ENCODE peak calls at places on chromosome 7, in nine cellular contexts. One of them, this sample, is unnamed. For H3K36me3, the result is how much of the 10 kb centered on the place peaks cover.

GRCh38 chr7:134943785-134944400 is 42.4 kb upstream of the AGBL3 start:
- DNase-seq in BJ: no peak
- DNase-seq in sigmoid colon: no peak
- DNase-seq in endodermal cell: no peak
- DNase-seq in lung: no peak
- DNase-seq in transverse colon: no peak
- DNase-seq in pancreas: no peak
- DNase-seq in hepatocyte: peak
- DNase-seq in heart left ventricle: no peak
- DNase-seq in this sample: no peak

GRCh38 chr7:129501760-129502707 is at the start of gene SMKR1:
- DNase-seq in BJ: no peak
- DNase-seq in sigmoid colon: peak
- DNase-seq in endodermal cell: peak
- DNase-seq in lung: peak
- DNase-seq in transverse colon: peak
- DNase-seq in pancreas: peak
- DNase-seq in hepatocyte: peak
- DNase-seq in heart left ventricle: peak
- DNase-seq in this sample: peak

GRCh38 chr7:43078794-43079193 is 33.7 kb upstream of the HECW1 start:
- DNase-seq in BJ: no peak
- DNase-seq in sigmoid colon: no peak
- DNase-seq in endodermal cell: peak
- DNase-seq in lung: no peak
- DNase-seq in transverse colon: no peak
- DNase-seq in pancreas: no peak
- DNase-seq in hepatocyte: no peak
- DNase-seq in heart left ventricle: no peak
- DNase-seq in this sample: no peak

GRCh38 chr7:84042110-84042539 is 152.5 kb downstream of the SEMA3A start:
- DNase-seq in BJ: peak
- DNase-seq in sigmoid colon: no peak
- DNase-seq in endodermal cell: no peak
- DNase-seq in lung: no peak
- DNase-seq in transverse colon: no peak
- DNase-seq in pancreas: no peak
- DNase-seq in hepatocyte: no peak
- DNase-seq in heart left ventricle: no peak
- DNase-seq in this sample: no peak

GRCh38 chr7:147245274-147245673 is 1128.7 kb downstream of the CNTNAP2 start:
- DNase-seq in BJ: no peak
- DNase-seq in sigmoid colon: no peak
- DNase-seq in endodermal cell: peak
- DNase-seq in lung: peak
- DNase-seq in transverse colon: peak
- DNase-seq in pancreas: peak
- DNase-seq in hepatocyte: peak
- DNase-seq in heart left ventricle: no peak
- DNase-seq in this sample: no peak

GRCh38 chr7:148153611-148154010 is 437.0 kb upstream of the C7orf33 start:
- DNase-seq in BJ: no peak
- DNase-seq in sigmoid colon: no peak
- DNase-seq in endodermal cell: no peak
- DNase-seq in lung: peak
- DNase-seq in transverse colon: peak
- DNase-seq in pancreas: peak
- DNase-seq in hepatocyte: no peak
- DNase-seq in heart left ventricle: peak
- DNase-seq in this sample: no peak

GRCh38 chr7:99562832-99563231 is 4.4 kb downstream of the ZNF655 start:
- DNase-seq in BJ: peak
- DNase-seq in sigmoid colon: no peak
- DNase-seq in endodermal cell: peak
- DNase-seq in lung: peak
- DNase-seq in transverse colon: peak
- DNase-seq in pancreas: no peak
- DNase-seq in hepatocyte: peak
- DNase-seq in heart left ventricle: no peak
- DNase-seq in this sample: no peak

GRCh38 chr7:16203065-16203464 is 218.3 kb downstream of the CRPPA start:
- DNase-seq in BJ: no peak
- DNase-seq in sigmoid colon: no peak
- DNase-seq in endodermal cell: no peak
- DNase-seq in lung: no peak
- DNase-seq in transverse colon: peak
- DNase-seq in pancreas: no peak
- DNase-seq in hepatocyte: no peak
- DNase-seq in heart left ventricle: no peak
- DNase-seq in this sample: no peak

GRCh38 chr7:155248366-155248756 is 49.3 kb upstream of the INSIG1 start:
- DNase-seq in BJ: no peak
- DNase-seq in sigmoid colon: no peak
- DNase-seq in endodermal cell: no peak
- DNase-seq in lung: no peak
- DNase-seq in transverse colon: no peak
- DNase-seq in pancreas: no peak
- DNase-seq in hepatocyte: no peak
- DNase-seq in heart left ventricle: no peak
- DNase-seq in this sample: no peak

GRCh38 chr7:85685901-85686300 is 499.0 kb upstream of the SEMA3D start:
- DNase-seq in BJ: no peak
- DNase-seq in sigmoid colon: no peak
- DNase-seq in endodermal cell: peak
- DNase-seq in lung: no peak
- DNase-seq in transverse colon: no peak
- DNase-seq in pancreas: no peak
- DNase-seq in hepatocyte: no peak
- DNase-seq in heart left ventricle: no peak
- DNase-seq in this sample: no peak

GRCh38 chr7:113159746-113160339 is 41.5 kb upstream of the SMIM30 start:
- DNase-seq in BJ: no peak
- DNase-seq in sigmoid colon: no peak
- DNase-seq in endodermal cell: peak
- DNase-seq in lung: no peak
- DNase-seq in transverse colon: no peak
- DNase-seq in pancreas: no peak
- DNase-seq in hepatocyte: peak
- DNase-seq in heart left ventricle: no peak
- DNase-seq in this sample: no peak

GRCh38 chr7:106064836-106065559 is 47.1 kb downstream of the SYPL1 start:
- DNase-seq in BJ: peak
- DNase-seq in sigmoid colon: peak
- DNase-seq in endodermal cell: peak
- DNase-seq in lung: peak
- DNase-seq in transverse colon: peak
- DNase-seq in pancreas: peak
- DNase-seq in hepatocyte: peak
- DNase-seq in heart left ventricle: peak
- DNase-seq in this sample: no peak

GRCh38 chr7:75869776-75870379 is 9.0 kb upstream of the RHBDD2 start:
- DNase-seq in BJ: no peak
- DNase-seq in sigmoid colon: no peak
- DNase-seq in endodermal cell: no peak
- DNase-seq in lung: no peak
- DNase-seq in transverse colon: no peak
- DNase-seq in pancreas: no peak
- DNase-seq in hepatocyte: no peak
- DNase-seq in heart left ventricle: no peak
- DNase-seq in this sample: no peak

GRCh38 chr7:44891372-44891771 is 6.0 kb upstream of the PURB start:
- DNase-seq in BJ: no peak
- DNase-seq in sigmoid colon: no peak
- DNase-seq in endodermal cell: no peak
- DNase-seq in lung: no peak
- DNase-seq in transverse colon: no peak
- DNase-seq in pancreas: no peak
- DNase-seq in hepatocyte: no peak
- DNase-seq in heart left ventricle: no peak
- DNase-seq in this sample: no peak

GRCh38 chr7:143374556-143374955 is 6.6 kb upstream of the ZYX start:
- DNase-seq in BJ: no peak
- DNase-seq in sigmoid colon: no peak
- DNase-seq in endodermal cell: peak
- DNase-seq in lung: no peak
- DNase-seq in transverse colon: no peak
- DNase-seq in pancreas: no peak
- DNase-seq in hepatocyte: no peak
- DNase-seq in heart left ventricle: no peak
- DNase-seq in this sample: no peak

GRCh38 chr7:90592036-90592435 is 4.1 kb upstream of the CDK14 start:
- DNase-seq in BJ: no peak
- DNase-seq in sigmoid colon: no peak
- DNase-seq in endodermal cell: no peak
- DNase-seq in lung: no peak
- DNase-seq in transverse colon: no peak
- DNase-seq in pancreas: no peak
- DNase-seq in hepatocyte: no peak
- DNase-seq in heart left ventricle: no peak
- DNase-seq in this sample: no peak
- H3K4me3 ChIP-seq in BJ: no peak
- H3K4me3 ChIP-seq in sigmoid colon: no peak
- H3K4me3 ChIP-seq in endodermal cell: no peak
- H3K4me3 ChIP-seq in lung: no peak
- H3K4me3 ChIP-seq in transverse colon: no peak
- H3K4me3 ChIP-seq in pancreas: no peak
- H3K4me3 ChIP-seq in hepatocyte: no peak
- H3K4me3 ChIP-seq in heart left ventricle: no peak
- H3K4me3 ChIP-seq in this sample: no peak

GRCh38 chr7:12244129-12244528 is 33.0 kb downstream of the TMEM106B start:
- DNase-seq in BJ: no peak
- DNase-seq in sigmoid colon: no peak
- DNase-seq in endodermal cell: peak
- DNase-seq in lung: no peak
- DNase-seq in transverse colon: peak
- DNase-seq in pancreas: peak
- DNase-seq in hepatocyte: peak
- DNase-seq in heart left ventricle: no peak
- DNase-seq in this sample: no peak
- TF ChIP-seq CTCF in BJ: peak
- TF ChIP-seq CTCF in sigmoid colon: no peak
- TF ChIP-seq CTCF in endodermal cell: peak
- TF ChIP-seq CTCF in lung: no peak
- TF ChIP-seq CTCF in transverse colon: peak
- TF ChIP-seq CTCF in pancreas: no peak
- TF ChIP-seq CTCF in hepatocyte: peak
- TF ChIP-seq CTCF in heart left ventricle: no peak
- TF ChIP-seq CTCF in this sample: peak

GRCh38 chr7:139741239-139741638 is 36.6 kb downstream of the HIPK2 start:
- DNase-seq in BJ: no peak
- DNase-seq in sigmoid colon: no peak
- DNase-seq in endodermal cell: no peak
- DNase-seq in lung: no peak
- DNase-seq in transverse colon: no peak
- DNase-seq in pancreas: no peak
- DNase-seq in hepatocyte: no peak
- DNase-seq in heart left ventricle: no peak
- DNase-seq in this sample: no peak
- H3K36me3 ChIP-seq in BJ: under half
- H3K36me3 ChIP-seq in sigmoid colon: under half
- H3K36me3 ChIP-seq in endodermal cell: under half
- H3K36me3 ChIP-seq in lung: under half
- H3K36me3 ChIP-seq in transverse colon: under half
- H3K36me3 ChIP-seq in pancreas: under half
- H3K36me3 ChIP-seq in hepatocyte: under half
- H3K36me3 ChIP-seq in heart left ventricle: under half
- H3K36me3 ChIP-seq in this sample: under half

DNA sequence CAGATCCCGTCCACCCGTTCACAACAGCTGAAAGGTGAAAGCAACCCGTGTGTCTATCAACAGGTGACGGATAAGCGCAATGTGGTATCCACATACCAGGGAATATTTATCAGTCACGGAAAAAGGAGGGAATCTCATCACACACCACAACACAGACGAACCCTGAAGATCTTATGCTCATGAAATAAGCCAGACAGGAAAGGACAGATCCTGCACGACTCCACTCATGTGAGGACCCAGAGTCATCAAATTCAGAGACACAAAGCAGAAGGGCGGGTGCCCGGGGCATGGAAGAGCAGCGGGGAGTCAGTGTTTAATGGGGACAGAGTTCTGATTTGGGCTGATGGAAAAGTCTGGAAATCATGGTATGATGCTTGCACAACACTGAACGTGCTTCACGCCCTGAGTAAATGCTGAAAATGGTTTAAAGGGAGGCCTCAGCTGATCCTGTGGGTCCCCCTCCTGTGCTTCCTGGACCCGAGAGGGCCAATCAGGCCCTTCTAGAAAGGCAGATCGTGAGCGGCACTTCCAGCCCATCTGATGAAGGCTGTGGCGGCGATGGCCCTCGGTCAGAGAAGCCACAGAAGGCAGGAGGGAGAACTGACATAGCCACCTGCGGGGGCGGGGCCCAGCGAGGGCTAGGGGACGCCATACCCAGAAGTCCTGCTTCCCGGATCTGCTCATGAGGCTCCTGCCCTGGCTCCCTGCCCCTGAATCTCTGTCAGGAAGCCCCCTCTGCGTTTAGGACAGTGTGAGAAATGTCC is 19.1 kb downstream of the WDR86 start:
- DNase-seq in BJ: no peak
- DNase-seq in sigmoid colon: no peak
- DNase-seq in endodermal cell: no peak
- DNase-seq in lung: no peak
- DNase-seq in transverse colon: no peak
- DNase-seq in pancreas: peak
- DNase-seq in hepatocyte: no peak
- DNase-seq in heart left ventricle: no peak
- DNase-seq in this sample: no peak
- H3K4me3 ChIP-seq in BJ: no peak
- H3K4me3 ChIP-seq in sigmoid colon: no peak
- H3K4me3 ChIP-seq in endodermal cell: no peak
- H3K4me3 ChIP-seq in lung: no peak
- H3K4me3 ChIP-seq in transverse colon: no peak
- H3K4me3 ChIP-seq in pancreas: no peak
- H3K4me3 ChIP-seq in hepatocyte: no peak
- H3K4me3 ChIP-seq in heart left ventricle: no peak
- H3K4me3 ChIP-seq in this sample: no peak

GRCh38 chr7:139452948-139453672 is 30.4 kb downstream of the KLRG2 start:
- DNase-seq in BJ: no peak
- DNase-seq in sigmoid colon: no peak
- DNase-seq in endodermal cell: no peak
- DNase-seq in lung: no peak
- DNase-seq in transverse colon: no peak
- DNase-seq in pancreas: no peak
- DNase-seq in hepatocyte: no peak
- DNase-seq in heart left ventricle: no peak
- DNase-seq in this sample: no peak
- TF ChIP-seq CTCF in BJ: no peak
- TF ChIP-seq CTCF in sigmoid colon: no peak
- TF ChIP-seq CTCF in endodermal cell: peak
- TF ChIP-seq CTCF in lung: no peak
- TF ChIP-seq CTCF in transverse colon: no peak
- TF ChIP-seq CTCF in pancreas: no peak
- TF ChIP-seq CTCF in hepatocyte: no peak
- TF ChIP-seq CTCF in heart left ventricle: no peak
- TF ChIP-seq CTCF in this sample: no peak

This sample was measured in GM06990.